ENCODE peak calls at places on chromosomes 4 and X, in five cellular contexts. U, P, E, H and I are unnamed samples. For H3K4me1, the result is how much of the 10 kb centered on the place peaks cover.

GRCh38 chr4:32226201-32226600 is 1506.0 kb downstream of the PCDH7 start:
- DNase-seq in U (no peak), P (no peak), E (no peak), H (peak), I (no peak)

GRCh38 chr4:93747220-93747619 is 81.3 kb upstream of the ATOH1 start:
- DNase-seq in U (no peak), P (no peak), E (no peak), H (no peak), I (no peak)

GRCh38 chrX:56029691-56030090 is 202.5 kb upstream of the KLF8 start:
- DNase-seq in U (no peak), P (no peak), E (peak), H (no peak), I (no peak)

GRCh38 chrX:41722816-41723215 is 1.2 kb upstream of the GPR82 start:
- DNase-seq in U (no peak), P (no peak), E (no peak), H (peak), I (no peak)

GRCh38 chr4:53694666-53695065 is 103.4 kb upstream of the LNX1 start:
- DNase-seq in U (no peak), P (no peak), E (no peak), H (no peak), I (no peak)

GRCh38 chrX:37470711-37471110 is 100.8 kb upstream of the LANCL3 start:
- DNase-seq in U (no peak), P (no peak), E (no peak), H (no peak), I (no peak)

GRCh38 chrX:39726810-39727209 is 370.9 kb downstream of the BCOR start:
- DNase-seq in U (no peak), P (no peak), E (no peak), H (peak), I (no peak)

GRCh38 chr4:148373093-148373492 is 69.1 kb downstream of the NR3C2 start:
- DNase-seq in U (no peak), P (no peak), E (no peak), H (no peak), I (no peak)

GRCh38 chr4:6693274-6694176 is at the start of gene S100P:
- DNase-seq in U (no peak), P (no peak), E (no peak), H (no peak), I (no peak)

GRCh38 chrX:111634823-111635410 is 46.1 kb upstream of the ALG13 start:
- DNase-seq in U (no peak), P (no peak), E (no peak), H (no peak), I (no peak)

GRCh38 chr4:87901426-87901825 is 68.7 kb downstream of the MEPE start:
- DNase-seq in U (no peak), P (no peak), E (no peak), H (no peak), I (no peak)

GRCh38 chrX:72105436-72105835 is 26.3 kb downstream of the RTL5 start:
- DNase-seq in U (no peak), P (no peak), E (no peak), H (no peak), I (no peak)

GRCh38 chrX:22340022-22340616 is 67.4 kb downstream of the CBLL2 start:
- DNase-seq in U (no peak), P (no peak), E (no peak), H (no peak), I (no peak)

GRCh38 chr4:97643179-97643578 is 500.1 kb downstream of the STPG2 start:
- DNase-seq in U (no peak), P (no peak), E (no peak), H (no peak), I (no peak)

GRCh38 chr4:101346562-101347266 is 612 bp downstream of the PPP3CA start:
- DNase-seq in U (peak), P (peak), E (peak), H (peak), I (peak)

GRCh38 chr4:101345271-101345595 is 2.1 kb downstream of the PPP3CA start:
- DNase-seq in U (no peak), P (no peak), E (no peak), H (no peak), I (no peak)

GRCh38 chr4:101345596-101346311 is 1.6 kb downstream of the PPP3CA start:
- DNase-seq in U (peak), P (peak), E (peak), H (no peak), I (peak)

GRCh38 chr4:101347267-101347556 is at the start of gene PPP3CA:
- DNase-seq in U (no peak), P (no peak), E (no peak), H (no peak), I (no peak)

DNA sequence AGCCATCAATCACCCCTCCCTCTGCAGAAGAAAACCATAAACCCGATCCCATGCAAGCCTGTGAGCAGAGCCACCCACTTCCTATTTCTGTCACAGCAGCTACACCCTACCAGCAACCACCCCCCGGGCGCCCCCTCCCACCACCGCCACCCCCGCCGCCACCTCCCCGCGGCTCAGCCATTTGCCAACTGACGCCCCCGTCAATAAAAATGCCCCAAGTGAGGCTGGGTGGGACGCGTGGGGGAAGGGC is 1.1 kb downstream of the PPP3CA start:
- DNase-seq in U (no peak), P (no peak), E (no peak), H (no peak), I (no peak)
- H3K4me1 ChIP-seq in U (under half), P (under half), E (under half), H (under half), I (under half)

GRCh38 chr4:126061655-126062054 is 746.9 kb downstream of the FAT4 start:
- DNase-seq in U (no peak), P (no peak), E (no peak), H (no peak), I (no peak)

DNA sequence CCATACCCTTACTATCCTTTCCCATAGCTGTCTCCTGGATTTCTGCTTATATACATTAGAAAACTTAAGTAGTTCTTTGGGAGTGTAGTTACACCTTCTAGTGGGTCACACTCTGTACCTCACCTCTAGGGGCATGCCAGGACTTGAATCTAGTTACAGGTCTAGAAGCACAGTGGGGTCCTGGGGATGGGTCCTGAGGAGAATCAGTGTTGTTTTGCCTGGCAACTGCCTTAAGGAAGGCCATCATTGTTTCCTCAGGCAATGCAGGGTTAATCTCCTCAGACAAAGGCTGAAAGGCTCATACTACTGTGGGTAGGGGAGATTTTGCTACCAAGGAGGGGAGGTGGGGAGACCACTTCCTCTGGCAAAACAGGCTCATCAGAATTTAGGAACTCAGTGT is 750.3 kb downstream of the FAT4 start:
- DNase-seq in U (no peak), P (no peak), E (no peak), H (no peak), I (no peak)
- TF ChIP-seq CTCF in U (no peak), P (no peak), E (no peak), H (no peak), I (no peak)

DNA sequence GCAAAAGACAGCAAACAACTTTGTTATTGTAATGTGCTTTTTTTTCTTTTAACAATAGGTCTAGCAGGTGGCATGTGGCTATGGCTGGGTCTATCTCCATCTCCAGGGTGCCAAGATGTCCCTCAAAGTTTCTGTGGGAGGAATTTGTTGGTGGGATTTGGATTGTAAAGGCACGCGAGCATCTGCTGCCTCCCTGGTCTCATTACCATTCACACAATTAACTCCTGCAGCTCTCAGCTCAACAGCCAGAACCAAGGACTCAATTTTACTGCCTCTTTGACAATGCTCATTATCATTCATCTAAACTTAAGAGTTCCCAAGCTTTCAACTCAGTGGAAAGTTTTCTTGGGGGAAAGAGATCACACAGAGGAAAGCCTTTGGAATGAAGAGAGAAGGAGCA is 10.9 kb upstream of the PCDH18 start:
- DNase-seq in U (no peak), P (no peak), E (no peak), H (no peak), I (no peak)
- H3K4me1 ChIP-seq in U (under half), P (under half), E (under half), H (under half), I (under half)

GRCh38 chrX:23435575-23435974 is 100.9 kb downstream of the PTCHD1 start:
- DNase-seq in U (no peak), P (no peak), E (no peak), H (no peak), I (no peak)
- TF ChIP-seq CTCF in U (no peak), P (no peak), E (no peak), H (no peak), I (no peak)

DNA sequence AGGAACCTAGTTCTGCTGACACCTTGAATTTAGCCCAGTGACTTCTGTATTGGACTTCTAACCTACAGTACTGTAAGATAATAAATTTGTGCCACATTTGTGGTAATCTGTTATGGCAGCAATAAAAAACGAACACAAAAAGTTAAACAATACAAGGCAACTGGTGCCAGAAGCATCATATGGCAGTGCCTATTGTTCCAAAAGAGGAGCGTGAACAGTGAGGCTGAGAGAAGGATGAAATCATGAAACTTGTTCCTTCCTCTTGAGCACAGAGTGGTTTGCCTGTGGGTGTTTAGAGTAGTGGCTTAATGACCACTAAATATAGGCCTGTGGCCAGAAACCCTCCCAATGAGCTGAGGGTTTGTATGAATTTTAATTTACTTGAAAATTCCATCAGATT is 69.7 kb upstream of the PGRMC2 start:
- DNase-seq in U (no peak), P (no peak), E (no peak), H (no peak), I (no peak)
- H3K4me1 ChIP-seq in U (under half), P (under half), E (under half), H (under half), I (under half)

GRCh38 chr4:136709897-136710296 is 822.4 kb downstream of the PCDH18 start:
- DNase-seq in U (no peak), P (no peak), E (no peak), H (no peak), I (no peak)

DNA sequence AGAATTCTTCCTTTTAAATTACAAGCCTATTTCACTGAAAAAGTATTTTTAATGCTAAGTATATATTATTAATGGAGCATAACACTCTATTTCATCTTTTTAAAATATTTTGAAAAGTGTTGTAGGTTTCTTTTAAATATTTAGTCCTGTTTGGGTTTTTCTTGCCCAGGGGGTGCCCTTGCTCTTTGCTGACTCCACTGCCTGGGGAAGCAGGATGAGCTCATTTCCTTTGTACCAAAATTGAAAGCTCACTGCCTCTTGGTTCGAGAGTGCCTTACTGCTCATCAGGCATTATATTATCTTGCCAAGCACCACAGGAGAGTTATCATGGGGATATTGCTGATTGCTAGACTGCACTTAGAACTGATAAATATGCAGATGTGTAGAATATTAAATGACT is 819.2 kb downstream of the PCDH18 start:
- DNase-seq in U (no peak), P (no peak), E (no peak), H (no peak), I (no peak)
- TF ChIP-seq CTCF in U (no peak), P (no peak), E (no peak), H (no peak), I (no peak)

DNA sequence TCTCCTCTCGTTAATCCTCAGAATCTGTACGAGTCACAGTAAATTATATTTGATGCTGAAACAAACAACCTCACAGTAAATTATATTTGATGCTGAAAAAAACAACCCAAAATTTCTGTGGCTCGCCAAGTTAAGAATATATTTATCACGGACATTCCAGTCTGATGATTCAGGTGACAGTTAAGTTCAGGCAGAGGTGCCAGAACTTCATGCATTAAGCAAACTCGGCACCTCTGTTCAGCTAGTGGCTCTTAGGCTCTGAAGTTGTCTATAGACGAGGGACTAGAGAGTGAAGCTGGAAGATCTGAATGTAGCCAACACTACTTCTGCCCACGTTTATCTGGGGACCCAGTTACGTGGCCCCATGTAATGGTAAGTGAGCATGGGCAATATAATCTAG is 132.2 kb upstream of the AGA start:
- DNase-seq in U (no peak), P (no peak), E (no peak), H (peak), I (no peak)
- H3K4me1 ChIP-seq in U (under half), P (under half), E (under half), H (under half), I (under half)

DNA sequence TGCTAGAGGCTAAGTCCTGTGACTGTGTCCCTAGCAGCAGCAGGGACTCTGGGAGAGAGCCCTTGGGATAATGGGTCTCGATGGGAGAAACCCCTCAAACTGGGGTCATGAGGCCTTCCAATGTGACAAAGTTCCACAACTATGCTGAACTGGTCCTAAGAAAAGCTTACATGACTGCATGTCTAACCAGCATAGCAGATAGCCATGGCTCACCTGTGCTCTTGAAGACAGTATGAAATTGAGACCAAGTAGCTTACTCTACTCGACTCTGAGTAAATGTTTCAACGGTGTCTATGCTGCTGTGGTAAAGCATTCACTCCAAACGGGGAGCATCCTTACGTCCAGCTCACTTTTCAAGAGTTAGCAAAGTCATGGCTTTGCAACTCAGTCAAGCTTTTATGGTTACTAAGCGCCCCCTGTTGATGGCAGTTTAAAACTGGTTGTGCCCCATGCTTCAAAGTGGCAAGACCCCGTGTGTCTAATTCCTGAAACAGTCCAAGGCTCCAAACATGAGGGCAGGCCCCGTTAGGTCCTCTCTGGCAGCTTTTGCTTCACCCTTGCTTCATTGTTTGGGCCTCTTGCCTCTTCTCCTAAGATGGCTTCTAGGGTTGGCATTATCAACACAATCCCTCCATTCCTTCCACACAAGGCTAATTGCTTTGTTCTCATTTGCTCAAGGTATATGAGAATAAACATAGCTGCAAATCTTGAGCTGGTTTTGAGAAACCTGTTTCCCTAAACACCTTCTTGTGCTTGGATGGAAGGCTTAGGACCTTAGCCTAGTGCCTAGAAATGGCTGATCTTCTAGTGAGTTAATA is 46.6 kb downstream of the CCNG2 start:
- DNase-seq in U (peak), P (peak), E (no peak), H (peak), I (peak)
- TF ChIP-seq CTCF in U (peak), P (peak), E (peak), H (peak), I (peak)

GRCh38 chr4:41174444-41174843 is 39.9 kb downstream of the APBB2 start:
- DNase-seq in U (no peak), P (no peak), E (no peak), H (no peak), I (no peak)
- H3K4me1 ChIP-seq in U (under half), P (under half), E (under half), H (under half), I (under half)

GRCh38 chr4:3192827-3193226 is 56.1 kb upstream of the MSANTD1 start:
- DNase-seq in U (no peak), P (no peak), E (no peak), H (no peak), I (no peak)

GRCh38 chr4:3190549-3190948 is 58.4 kb upstream of the MSANTD1 start:
- DNase-seq in U (no peak), P (no peak), E (no peak), H (no peak), I (no peak)

GRCh38 chr4:3192188-3192587 is 56.8 kb upstream of the MSANTD1 start:
- DNase-seq in U (no peak), P (no peak), E (no peak), H (no peak), I (no peak)

GRCh38 chr4:3196670-3197359 is 52.1 kb upstream of the MSANTD1 start:
- DNase-seq in U (no peak), P (no peak), E (no peak), H (no peak), I (no peak)

GRCh38 chr4:3193531-3194203 is 55.3 kb upstream of the MSANTD1 start:
- DNase-seq in U (no peak), P (no peak), E (no peak), H (no peak), I (no peak)
- TF ChIP-seq CTCF in U (peak), P (no peak), E (peak), H (no peak), I (no peak)